ENCODE peak calls at places on chromosome 4, in ten cellular contexts. L is ovary, W is heart left ventricle, I is sigmoid colon, R is transverse colon, U is pancreas, T is left ventricle myocardium inferior, P is tibial artery, G is heart right ventricle, E is endothelial cell of umbilical vein. O is an unnamed sample. For H3K4me1, the result is how much of the 10 kb centered on the place peaks cover.

GRCh38 chr4:96638132-96638531 is 798.2 kb downstream of the PDHA2 start:
- DNase-seq in L (no peak), W (no peak), I (no peak), R (no peak), U (no peak), T (no peak), P (no peak), G (no peak), E (no peak), O (no peak)

GRCh38 chr4:4368821-4369580 is 17.9 kb upstream of the NSG1 start:
- DNase-seq in L (peak), W (no peak), I (no peak), R (no peak), U (no peak), T (no peak), P (no peak), G (no peak), E (no peak), O (no peak)

GRCh38 chr4:121025540-121025939 is 46.8 kb downstream of the NDNF start:
- DNase-seq in L (no peak), W (no peak), I (no peak), R (no peak), U (no peak), T (no peak), P (no peak), G (no peak), E (no peak), O (no peak)

GRCh38 chr4:33316033-33316432 is 2595.9 kb downstream of the PCDH7 start:
- DNase-seq in L (no peak), W (no peak), I (no peak), R (no peak), U (no peak), T (no peak), P (no peak), G (no peak), E (no peak), O (no peak)

GRCh38 chr4:189823611-189824010 is 117.1 kb upstream of the FRG1 start:
- DNase-seq in L (no peak), W (no peak), I (no peak), R (no peak), U (no peak), T (no peak), P (no peak), G (no peak), E (no peak), O (no peak)

GRCh38 chr4:77348815-77349214 is 191.8 kb downstream of the CCNG2 start:
- DNase-seq in L (no peak), W (no peak), I (no peak), R (no peak), U (no peak), T (no peak), P (no peak), G (no peak), E (no peak), O (no peak)

GRCh38 chr4:94516999-94517398 is 65.3 kb downstream of the PDLIM5 start:
- DNase-seq in L (no peak), W (no peak), I (no peak), R (no peak), U (no peak), T (no peak), P (no peak), G (no peak), E (no peak), O (no peak)

GRCh38 chr4:87853108-87853507 is 20.3 kb downstream of the MEPE start:
- DNase-seq in L (no peak), W (no peak), I (no peak), R (no peak), U (no peak), T (no peak), P (no peak), G (no peak), E (peak), O (no peak)

GRCh38 chr4:1080961-1081688 is 32.2 kb downstream of the RNF212 start:
- DNase-seq in L (no peak), W (no peak), I (no peak), R (no peak), U (no peak), T (no peak), P (no peak), G (no peak), E (no peak), O (peak)

GRCh38 chr4:173536808-173537429 is 6.9 kb upstream of the HAND2 start:
- DNase-seq in L (no peak), W (peak), I (peak), R (no peak), U (no peak), T (no peak), P (no peak), G (no peak), E (no peak), O (peak)

GRCh38 chr4:110201502-110201901 is 3.1 kb upstream of the ELOVL6 start:
- DNase-seq in L (no peak), W (no peak), I (no peak), R (no peak), U (no peak), T (no peak), P (no peak), G (no peak), E (no peak), O (no peak)

GRCh38 chr4:52001616-52002015 is 18.5 kb downstream of the LRRC66 start:
- DNase-seq in L (no peak), W (no peak), I (no peak), R (no peak), U (no peak), T (no peak), P (no peak), G (no peak), E (no peak), O (no peak)

GRCh38 chr4:138910914-138911336 is 104.7 kb upstream of the NOCT start:
- DNase-seq in L (peak), W (peak), I (peak), R (peak), U (peak), T (peak), P (peak), G (peak), E (peak), O (peak)

GRCh38 chr4:94345267-94345666 is 2.6 kb upstream of the HPGDS start:
- DNase-seq in L (no peak), W (no peak), I (no peak), R (no peak), U (no peak), T (no peak), P (no peak), G (no peak), E (no peak), O (no peak)

GRCh38 chr4:121448231-121448630 is 67.4 kb upstream of the QRFPR start:
- DNase-seq in L (no peak), W (no peak), I (no peak), R (peak), U (no peak), T (no peak), P (no peak), G (no peak), E (no peak), O (no peak)

GRCh38 chr4:179344861-179345260 is 1902.6 kb upstream of the AGA start:
- DNase-seq in L (no peak), W (no peak), I (no peak), R (no peak), U (no peak), T (no peak), P (no peak), G (no peak), E (no peak), O (no peak)

GRCh38 chr4:164359881-164360280 is 394.1 kb upstream of the SMIM31 start:
- DNase-seq in L (no peak), W (no peak), I (no peak), R (no peak), U (no peak), T (no peak), P (no peak), G (no peak), E (no peak), O (no peak)

GRCh38 chr4:167100120-167100519 is 134.2 kb downstream of the SPOCK3 start:
- DNase-seq in L (no peak), W (no peak), I (no peak), R (no peak), U (no peak), T (no peak), P (no peak), G (no peak), E (peak), O (no peak)

GRCh38 chr4:159042097-159042605 is 60.7 kb upstream of the RAPGEF2 start:
- DNase-seq in L (no peak), W (peak), I (no peak), R (peak), U (no peak), T (no peak), P (no peak), G (no peak), E (peak), O (peak)

GRCh38 chr4:173500841-173501591 is 29.0 kb downstream of the HAND2 start:
- DNase-seq in L (no peak), W (no peak), I (no peak), R (no peak), U (no peak), T (no peak), P (no peak), G (peak), E (no peak), O (no peak)

GRCh38 chr4:178752954-178753525 is 1310.8 kb upstream of the AGA start:
- DNase-seq in L (no peak), W (no peak), I (no peak), R (no peak), U (no peak), T (no peak), P (no peak), G (no peak), E (no peak), O (no peak)

GRCh38 chr4:188887905-188888304 is 748.7 kb downstream of the TRIML1 start:
- DNase-seq in L (no peak), W (no peak), I (no peak), R (no peak), U (no peak), T (no peak), P (no peak), G (no peak), E (no peak), O (no peak)

GRCh38 chr4:23788460-23788859 is 101.4 kb downstream of the PPARGC1A start:
- DNase-seq in L (no peak), W (no peak), I (no peak), R (no peak), U (no peak), T (no peak), P (no peak), G (no peak), E (no peak), O (no peak)

GRCh38 chr4:158858410-158859189 is 89.8 kb downstream of the FNIP2 start:
- DNase-seq in L (no peak), W (no peak), I (no peak), R (no peak), U (no peak), T (no peak), P (no peak), G (no peak), E (no peak), O (no peak)

GRCh38 chr4:105620640-105621323 is 68.4 kb downstream of the ARHGEF38 start:
- DNase-seq in L (no peak), W (peak), I (no peak), R (no peak), U (no peak), T (no peak), P (no peak), G (no peak), E (peak), O (peak)

GRCh38 chr4:72568959-72569718 is at the start of gene ADAMTS3:
- DNase-seq in L (peak), W (peak), I (peak), R (peak), U (peak), T (peak), P (peak), G (peak), E (peak), O (peak)

GRCh38 chr4:33063238-33063637 is 2343.1 kb downstream of the PCDH7 start:
- DNase-seq in L (no peak), W (no peak), I (no peak), R (no peak), U (no peak), T (no peak), P (no peak), G (no peak), E (no peak), O (no peak)

GRCh38 chr4:166421556-166422156 is 548.6 kb downstream of the TLL1 start:
- DNase-seq in L (no peak), W (no peak), I (no peak), R (no peak), U (no peak), T (no peak), P (peak), G (no peak), E (no peak), O (no peak)

GRCh38 chr4:102174800-102175199 is 170.5 kb downstream of the SLC39A8 start:
- DNase-seq in L (no peak), W (no peak), I (no peak), R (no peak), U (no peak), T (no peak), P (no peak), G (no peak), E (peak), O (no peak)

GRCh38 chr4:83074086-83074704 is 39.2 kb downstream of the COPS4 start:
- DNase-seq in L (no peak), W (no peak), I (no peak), R (peak), U (no peak), T (no peak), P (no peak), G (no peak), E (peak), O (peak)

GRCh38 chr4:75434105-75434504 is 80.1 kb downstream of the RCHY1 start:
- DNase-seq in L (no peak), W (no peak), I (no peak), R (no peak), U (no peak), T (no peak), P (no peak), G (no peak), E (no peak), O (no peak)

GRCh38 chr4:39770005-39770404 is 72.1 kb downstream of the UBE2K start:
- DNase-seq in L (no peak), W (no peak), I (no peak), R (no peak), U (no peak), T (no peak), P (no peak), G (no peak), E (no peak), O (no peak)

GRCh38 chr4:76420901-76421581 is at the start of gene CCDC158:
- DNase-seq in L (no peak), W (peak), I (no peak), R (no peak), U (peak), T (peak), P (no peak), G (peak), E (no peak), O (peak)

GRCh38 chr4:26031704-26032103 is 117.7 kb downstream of the SMIM20 start:
- DNase-seq in L (no peak), W (no peak), I (no peak), R (no peak), U (no peak), T (no peak), P (no peak), G (no peak), E (no peak), O (no peak)

GRCh38 chr4:173365359-173365996 is 5.3 kb upstream of the SAP30 start:
- DNase-seq in L (no peak), W (peak), I (peak), R (peak), U (no peak), T (no peak), P (no peak), G (no peak), E (no peak), O (no peak)

GRCh38 chr4:86582453-86582852 is 11.7 kb upstream of the PTPN13 start:
- DNase-seq in L (no peak), W (no peak), I (no peak), R (no peak), U (no peak), T (no peak), P (no peak), G (no peak), E (no peak), O (peak)

GRCh38 chr4:119731146-119731742 is 102.6 kb upstream of the PDE5A start:
- DNase-seq in L (no peak), W (no peak), I (no peak), R (no peak), U (no peak), T (no peak), P (no peak), G (no peak), E (no peak), O (no peak)

GRCh38 chr4:118585015-118585414 is 100.2 kb upstream of the METTL14 start:
- DNase-seq in L (no peak), W (no peak), I (no peak), R (no peak), U (no peak), T (no peak), P (no peak), G (no peak), E (no peak), O (no peak)
- H3K4me3 ChIP-seq in L (no peak), W (no peak), I (no peak), R (no peak), U (no peak), T (no peak), P (no peak), G (no peak), E (no peak), O (no peak)

DNA sequence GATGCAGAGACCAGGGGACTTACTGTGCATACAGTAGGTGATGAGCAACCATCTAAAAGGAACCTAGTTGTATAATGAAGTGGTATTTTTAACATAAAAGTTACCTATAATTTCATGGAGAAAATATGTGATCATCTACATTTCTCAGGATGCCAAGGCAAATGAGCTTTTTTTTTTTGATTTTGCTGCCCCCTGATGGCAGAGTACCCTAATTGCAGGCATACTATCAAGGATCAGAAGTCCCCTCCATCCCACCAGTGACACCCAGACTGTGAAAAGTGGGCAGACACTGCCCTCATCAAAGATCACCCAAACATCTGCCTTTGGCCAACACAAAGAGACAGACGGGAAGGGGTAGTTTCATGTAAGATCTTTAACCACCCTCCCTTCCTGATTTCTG is 9.6 kb upstream of the ABLIM2 start:
- DNase-seq in L (no peak), W (no peak), I (no peak), R (no peak), U (no peak), T (no peak), P (no peak), G (no peak), E (no peak), O (no peak)
- TF ChIP-seq CTCF in L (no peak), W (no peak), I (no peak), R (peak), U (no peak), T (peak), P (no peak), G (no peak), E (peak), O (peak)

DNA sequence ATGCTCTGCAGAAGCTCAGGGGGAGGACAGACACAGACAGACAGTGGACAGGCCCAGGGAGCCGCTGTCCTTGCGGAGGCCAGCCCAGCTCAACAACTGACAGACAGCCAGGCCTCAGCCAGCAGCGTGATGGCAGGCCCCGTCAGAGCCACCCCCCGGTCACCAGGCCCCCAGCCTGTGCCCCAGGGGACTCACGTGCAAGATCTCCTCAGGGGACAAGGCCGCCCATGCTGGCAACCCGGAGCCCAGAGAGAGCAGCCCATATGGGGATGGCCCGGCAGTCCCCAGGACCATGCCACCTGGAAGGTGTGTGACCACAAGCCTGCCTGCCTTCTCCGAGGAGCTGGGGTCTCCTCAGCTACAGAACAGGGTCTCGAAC is 28.0 kb upstream of the MXD4 start:
- DNase-seq in L (no peak), W (peak), I (peak), R (no peak), U (no peak), T (no peak), P (no peak), G (no peak), E (no peak), O (peak)
- H3K4me1 ChIP-seq in L (under half), W (under half), I (under half), R (under half), U (under half), T (under half), P (under half), G (under half), E (under half), O (under half)

GRCh38 chr4:152500308-152500707 is 35.6 kb downstream of the FBXW7 start:
- DNase-seq in L (no peak), W (no peak), I (no peak), R (no peak), U (no peak), T (no peak), P (no peak), G (no peak), E (no peak), O (no peak)
- H3K4me3 ChIP-seq in L (no peak), W (no peak), I (no peak), R (no peak), U (no peak), T (no peak), P (no peak), G (no peak), E (no peak), O (no peak)

GRCh38 chr4:169045862-169046584 is 36.0 kb upstream of the CBR4 start:
- DNase-seq in L (no peak), W (no peak), I (no peak), R (no peak), U (no peak), T (no peak), P (no peak), G (no peak), E (no peak), O (no peak)
- TF ChIP-seq CTCF in L (no peak), W (no peak), I (no peak), R (no peak), U (no peak), T (peak), P (no peak), G (no peak), E (no peak), O (peak)

DNA sequence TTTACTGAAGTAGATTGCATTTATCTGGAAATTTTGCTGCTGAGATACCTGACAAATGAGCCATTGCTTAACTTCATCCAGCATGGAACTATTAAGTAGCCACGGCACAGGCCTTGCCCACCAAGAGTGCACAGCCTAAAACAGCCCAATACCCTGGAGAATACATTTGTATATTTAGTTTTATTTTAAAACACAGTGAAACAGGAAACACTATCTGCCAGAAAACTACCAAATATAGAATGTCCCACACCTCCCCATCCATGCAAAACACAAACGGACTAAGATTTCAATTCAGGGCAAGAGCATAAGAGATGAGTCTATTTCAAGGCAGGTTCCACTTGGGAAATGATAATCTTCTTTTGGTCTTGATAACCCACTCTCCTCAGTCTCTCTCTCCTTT is 57.1 kb downstream of the MAML3 start:
- DNase-seq in L (no peak), W (no peak), I (no peak), R (no peak), U (no peak), T (no peak), P (no peak), G (no peak), E (no peak), O (no peak)
- H3K4me1 ChIP-seq in L (under half), W (half or more), I (under half), R (under half), U (under half), T (half or more), P (half or more), G (half or more), E (half or more), O (under half)

GRCh38 chr4:55553442-55553841 is 6.7 kb upstream of the CLOCK start:
- DNase-seq in L (peak), W (peak), I (peak), R (peak), U (no peak), T (no peak), P (peak), G (no peak), E (no peak), O (no peak)
- H3K4me3 ChIP-seq in L (peak), W (peak), I (peak), R (no peak), U (no peak), T (peak), P (peak), G (no peak), E (no peak), O (no peak)